ENCODE peak calls at places on chromosome 16, in eight cellular contexts. K is Ammon's horn; B is hypothalamus; H is naive thymus-derived CD8-positive, alpha-beta T cell; E is AG09309; N is epithelial cell of esophagus; G is globus pallidus; Q is upper lobe of right lung. O is an unnamed sample.

GRCh38 chr16:4298761-4299522 is 16.9 kb upstream of the GLIS2 start:
- DNase-seq in B (no peak), K (no peak), N (peak), H (no peak), Q (peak), G (no peak), E (peak), O (no peak)

GRCh38 chr16:85291302-85292148 is 179.3 kb upstream of the CIBAR2 start:
- DNase-seq in H (no peak), K (peak), B (peak), G (peak), E (no peak), Q (peak), N (no peak), O (no peak)

GRCh38 chr16:50665128-50665878 is 15.8 kb downstream of the SNX20 start:
- DNase-seq in H (peak), N (peak), E (peak), Q (peak), K (peak), B (peak), G (peak), O (peak)

GRCh38 chr16:23088018-23088417 is 61.2 kb downstream of the USP31 start:
- DNase-seq in N (no peak), K (no peak), G (no peak), Q (no peak), H (no peak), B (no peak), E (no peak), O (no peak)

GRCh38 chr16:55370762-55371482 is 46.9 kb downstream of the IRX6 start:
- DNase-seq in H (no peak), G (peak), Q (peak), N (peak), B (peak), E (peak), K (peak), O (no peak)

GRCh38 chr16:53291757-53292392 is 142.4 kb upstream of the RBL2 start:
- DNase-seq in B (no peak), G (no peak), Q (no peak), K (no peak), H (no peak), N (no peak), E (peak), O (no peak)

GRCh38 chr16:55204094-55204493 is 119.9 kb upstream of the IRX6 start:
- DNase-seq in Q (no peak), K (no peak), H (no peak), E (no peak), N (no peak), G (no peak), B (no peak), O (no peak)

GRCh38 chr16:23410176-23410575 is 42.8 kb downstream of the COG7 start:
- DNase-seq in E (no peak), Q (no peak), K (no peak), N (no peak), H (no peak), G (no peak), B (no peak), O (no peak)